ENCODE peak calls at places on chromosomes 2 and 18, in five cellular contexts. O is AG09309; M is RWPE1; H is CD8-positive, alpha-beta T cell; V is prostate gland. K is an unnamed sample.

GRCh38 chr2:187138240-187138639 is 289.3 kb upstream of the ZSWIM2 start:
- DNase-seq in O (no peak), M (no peak), H (no peak), V (no peak), K (no peak)

GRCh38 chr18:69945220-69946114 is 2.2 kb downstream of the CD226 start:
- DNase-seq in O (no peak), M (no peak), H (no peak), V (no peak), K (no peak)

GRCh38 chr2:62330959-62331358 is 135.0 kb downstream of the B3GNT2 start:
- DNase-seq in O (no peak), M (no peak), H (no peak), V (no peak), K (no peak)

GRCh38 chr2:239132786-239133185 is 268.0 kb downstream of the HDAC4 start:
- DNase-seq in O (no peak), M (no peak), H (no peak), V (no peak), K (no peak)

GRCh38 chr2:71846072-71846471 is 301.6 kb downstream of the CYP26B1 start:
- DNase-seq in O (no peak), M (no peak), H (no peak), V (no peak), K (no peak)

GRCh38 chr2:20448246-20449046 is 1.6 kb downstream of the RHOB start:
- DNase-seq in O (no peak), M (no peak), H (no peak), V (no peak), K (no peak)

GRCh38 chr2:240997856-240998705 is at the start of gene SNED1:
- DNase-seq in O (peak; percentile 20), M (peak; percentile 78), H (peak; percentile 74), V (peak; percentile 92), K (peak; percentile 50)

GRCh38 chr18:60047556-60047955 is 147.8 kb downstream of the PMAIP1 start:
- DNase-seq in O (no peak), M (no peak), H (no peak), V (no peak), K (no peak)

GRCh38 chr2:72613931-72614330 is 211.9 kb downstream of the EXOC6B start:
- DNase-seq in O (no peak), M (no peak), H (no peak), V (no peak), K (no peak)

GRCh38 chr2:240604939-240605716 is 18.6 kb downstream of the CAPN10 start:
- DNase-seq in O (no peak), M (no peak), H (no peak), V (no peak), K (no peak)

GRCh38 chr18:22318745-22319407 is 98.8 kb downstream of the CTAGE1 start:
- DNase-seq in O (no peak), M (no peak), H (no peak), V (no peak), K (no peak)

GRCh38 chr2:234981197-234982095 is 29.6 kb downstream of the SH3BP4 start:
- DNase-seq in O (peak; percentile 98), M (peak; percentile 95), H (no peak), V (no peak), K (no peak)

GRCh38 chr2:68828887-68829708 is 42.1 kb downstream of the BMP10 start:
- DNase-seq in O (peak; percentile 94), M (peak; percentile 93), H (peak; percentile 63), V (peak; percentile 95), K (peak; percentile 53)

GRCh38 chr2:240233891-240234502 is 93.5 kb upstream of the OTOS start:
- DNase-seq in O (no peak), M (no peak), H (no peak), V (no peak), K (peak; percentile 15)

GRCh38 chr2:110993557-110994231 is 127.0 kb upstream of the BCL2L11 start:
- DNase-seq in O (no peak), M (peak; percentile 19), H (peak; percentile 7), V (no peak), K (no peak)

GRCh38 chr2:226552571-226553285 is 246.9 kb downstream of the IRS1 start:
- DNase-seq in O (no peak), M (no peak), H (no peak), V (no peak), K (no peak)

GRCh38 chr2:101253713-101254085 is 1.0 kb downstream of the CNOT11 start:
- DNase-seq in O (no peak), M (no peak), H (no peak), V (no peak), K (no peak)

GRCh38 chr18:63444567-63444966 is 22.3 kb upstream of the VPS4B start:
- DNase-seq in O (peak; percentile 83), M (peak; percentile 81), H (no peak), V (no peak), K (no peak)

GRCh38 chr2:237865623-237866041 is 6.2 kb downstream of the RAMP1 start:
- DNase-seq in O (no peak), M (no peak), H (no peak), V (no peak), K (no peak)

GRCh38 chr2:121911036-121911435 is 155.6 kb downstream of the TSN start:
- DNase-seq in O (no peak), M (no peak), H (no peak), V (no peak), K (no peak)

GRCh38 chr2:34291076-34291475 is 692.0 kb upstream of the FAM98A start:
- DNase-seq in O (no peak), M (no peak), H (no peak), V (no peak), K (no peak)

GRCh38 chr2:188456114-188456909 is 164.6 kb downstream of the GULP1 start:
- DNase-seq in O (no peak), M (no peak), H (no peak), V (no peak), K (no peak)

GRCh38 chr2:66872926-66873714 is 438.2 kb downstream of the MEIS1 start:
- DNase-seq in O (peak; percentile 78), M (no peak), H (no peak), V (no peak), K (no peak)

GRCh38 chr2:200054681-200055468 is 99.5 kb downstream of the MAIP1 start:
- DNase-seq in O (no peak), M (no peak), H (no peak), V (no peak), K (no peak)

DNA sequence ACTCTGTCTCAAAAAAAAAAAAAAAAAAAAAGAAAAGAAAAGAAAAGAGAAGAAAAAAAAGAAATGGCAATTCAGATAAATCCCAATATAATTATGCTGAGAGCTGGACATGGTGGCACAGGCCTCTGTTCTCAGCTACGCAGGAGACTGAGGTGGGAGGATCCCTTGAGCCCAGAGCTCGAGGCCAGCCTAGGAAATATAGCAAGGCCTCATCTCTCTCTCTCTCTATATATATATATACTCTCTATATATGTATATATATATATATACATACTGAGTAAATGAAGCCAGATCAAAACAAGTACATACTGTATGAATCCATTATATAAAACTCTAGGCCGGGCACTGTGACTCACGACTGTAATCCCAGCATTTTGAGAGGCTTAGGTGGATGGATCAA is 30.6 kb upstream of the MYCN start:
- DNase-seq in O (no peak), M (no peak), H (no peak), V (no peak), K (no peak)
- TF ChIP-seq CTCF in O (no peak), M (no peak), H (no peak), V (no peak), K (no peak)

GRCh38 chr2:95264626-95265025 is 9.6 kb upstream of the PROM2 start:
- DNase-seq in O (no peak), M (no peak), H (no peak), V (no peak), K (no peak)
- TF ChIP-seq CTCF in O (peak; percentile 2), M (no peak), H (no peak), V (no peak), K (no peak)

GRCh38 chr18:50218432-50219197 is 23.7 kb upstream of the MYO5B start:
- DNase-seq in O (no peak), M (no peak), H (peak; percentile 11), V (no peak), K (no peak)
- TF ChIP-seq CTCF in O (peak; percentile 51), M (peak; percentile 42), H (no peak), V (no peak), K (no peak)

DNA sequence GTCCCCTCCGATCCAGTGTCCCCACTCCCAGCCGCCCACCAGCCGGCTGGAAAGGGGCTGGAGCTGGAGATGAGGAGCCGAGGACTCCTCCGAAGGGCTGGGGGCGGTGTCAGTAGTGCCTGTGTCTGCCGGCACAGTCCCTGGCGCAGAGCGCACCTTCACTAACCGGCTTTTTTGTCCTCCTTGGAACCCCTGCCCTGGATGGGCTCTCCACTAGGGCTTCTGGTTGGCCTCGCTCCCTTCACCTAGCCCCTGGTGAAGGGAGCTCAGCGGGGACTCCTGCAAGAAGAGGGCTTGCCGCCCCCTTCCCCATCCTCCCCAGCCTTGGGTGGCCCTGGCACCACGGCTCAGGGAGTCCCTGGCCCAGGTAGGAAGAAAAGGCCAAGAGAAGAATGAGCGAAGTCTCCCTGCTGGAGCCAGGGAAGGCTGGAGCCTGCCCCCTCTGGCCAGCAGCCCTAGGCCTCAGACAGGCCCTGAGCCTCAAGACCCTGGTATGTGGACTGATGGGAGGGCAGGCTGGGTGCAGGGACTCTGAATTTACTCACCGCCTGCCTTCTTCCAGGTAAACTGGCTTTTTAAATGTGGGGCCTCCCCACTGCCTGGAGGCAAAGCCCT is 570 bp upstream of the ECEL1 start:
- DNase-seq in O (no peak), M (no peak), H (no peak), V (no peak), K (no peak)
- TF ChIP-seq CTCF in O (no peak), M (no peak), H (no peak), V (no peak), K (no peak)

GRCh38 chr2:102301867-102302362 is 9.4 kb upstream of the IL1RL1 start:
- DNase-seq in O (no peak), M (no peak), H (peak; percentile 13), V (peak; percentile 14), K (peak; percentile 24)
- TF ChIP-seq CTCF in O (peak; percentile 2), M (no peak), H (peak; percentile 50), V (no peak), K (peak; percentile 56)

DNA sequence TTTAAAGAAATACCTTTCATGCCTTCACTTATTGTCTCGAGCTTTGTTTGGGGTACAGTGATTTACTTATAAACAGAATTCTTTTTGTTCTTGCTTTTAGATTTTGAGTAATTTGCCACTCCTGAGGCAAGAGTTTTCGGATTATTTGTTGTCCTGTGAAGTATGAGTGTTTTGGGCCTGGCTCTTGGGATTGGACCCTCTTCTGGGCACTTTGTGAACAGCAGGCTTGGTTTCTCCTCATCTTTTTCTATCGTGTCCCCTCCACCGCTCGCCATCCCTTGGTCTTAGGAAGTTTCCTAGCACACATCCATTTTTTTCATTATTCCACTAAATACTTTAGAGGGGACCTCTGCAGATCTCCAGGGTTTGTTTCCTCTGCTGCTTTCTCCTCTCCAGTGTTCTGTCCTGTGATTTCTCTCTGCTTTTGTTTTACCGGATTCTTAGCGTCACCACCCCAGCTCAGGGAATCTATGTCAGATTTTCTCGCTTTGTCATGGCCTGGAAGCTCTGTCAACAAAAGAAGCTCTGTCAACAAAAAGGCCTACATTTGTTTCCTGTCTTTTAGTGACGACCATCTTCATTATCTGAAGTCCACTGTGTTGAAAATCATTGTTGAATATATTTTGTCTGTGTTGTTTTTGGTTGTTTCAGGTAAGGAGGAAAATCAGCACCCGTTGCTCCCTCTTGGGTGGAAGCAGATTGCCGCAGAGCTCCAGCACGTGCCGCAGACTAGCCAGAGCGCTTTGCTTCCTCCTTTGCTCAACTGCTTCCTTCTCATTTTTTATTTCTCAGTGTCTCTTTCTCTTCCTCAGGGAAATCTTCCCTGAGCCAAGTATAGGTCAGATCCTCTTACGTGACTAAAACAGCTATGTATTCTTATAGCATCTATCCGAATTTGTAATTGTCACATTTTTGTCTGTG is 27.8 kb downstream of the ANKRD62 start:
- DNase-seq in O (no peak), M (no peak), H (no peak), V (no peak), K (no peak)
- TF ChIP-seq CTCF in O (peak; percentile 17), M (no peak), H (no peak), V (no peak), K (no peak)